ENCODE peak calls at places on chromosomes 1 and 21, in four cellular contexts. A, D, L and G are unnamed samples. For H3K4me1, the result is how much of the 10 kb centered on the place peaks cover.

GRCh38 chr1:209218986-209219385 is 364.5 kb upstream of the CAMK1G start:
- DNase-seq in A (no peak), L (no peak), D (peak), G (no peak)

GRCh38 chr1:109768335-109768650 is 4.6 kb upstream of the EPS8L3 start:
- DNase-seq in A (no peak), D (no peak), L (peak), G (no peak)

GRCh38 chr21:35764586-35764985 is 295.7 kb downstream of the SETD4 start:
- DNase-seq in A (no peak), L (no peak), D (peak), G (no peak)

GRCh38 chr1:9449106-9449627 is 90.1 kb upstream of the SLC25A33 start:
- DNase-seq in A (no peak), L (peak), D (peak), G (peak)

GRCh38 chr1:17721444-17721843 is 33.7 kb upstream of the ACTL8 start:
- DNase-seq in D (no peak), A (no peak), L (no peak), G (no peak)

GRCh38 chr1:109481646-109482045 is 2.1 kb upstream of the ATXN7L2 start:
- DNase-seq in A (no peak), D (no peak), L (no peak), G (no peak)

GRCh38 chr21:38768385-38769071 is 37.2 kb upstream of the ETS2 start:
- DNase-seq in L (no peak), A (no peak), D (peak), G (no peak)

GRCh38 chr1:55150880-55151582 is 64.1 kb downstream of the USP24 start:
- DNase-seq in D (no peak), L (no peak), A (no peak), G (no peak)

GRCh38 chr21:24450119-24450518 is 1157.2 kb downstream of the MRPL39 start:
- DNase-seq in L (no peak), D (no peak), A (no peak), G (no peak)

GRCh38 chr1:9770276-9770675 is 53.5 kb downstream of the CLSTN1 start:
- DNase-seq in D (no peak), L (no peak), A (no peak), G (no peak)

GRCh38 chr1:174040387-174040786 is 18.2 kb upstream of the RC3H1 start:
- DNase-seq in L (no peak), A (no peak), D (peak), G (no peak)

GRCh38 chr1:18950415-18951026 is 6.0 kb downstream of the IFFO2 start:
- DNase-seq in A (no peak), L (peak), D (peak), G (peak)

GRCh38 chr1:175900171-175900570 is 156.8 kb upstream of the TNR start:
- DNase-seq in A (no peak), L (no peak), D (no peak), G (no peak)

GRCh38 chr1:156100205-156100995 is 14.1 kb upstream of the LMNA start:
- DNase-seq in L (no peak), A (no peak), D (peak), G (peak)

GRCh38 chr1:169968174-169968573 is 74.5 kb upstream of the SCYL3 start:
- DNase-seq in D (no peak), L (no peak), A (no peak), G (no peak)

GRCh38 chr1:61742620-61743431 is 546 bp downstream of the PATJ start:
- DNase-seq in D (peak), A (peak), L (peak), G (peak)

GRCh38 chr1:151773698-151774097 is 10.4 kb upstream of the MRPL9 start:
- DNase-seq in D (peak), L (no peak), A (no peak), G (no peak)

GRCh38 chr1:53371851-53372250 is 44.0 kb upstream of the LRP8 start:
- DNase-seq in L (no peak), D (no peak), A (no peak), G (no peak)

GRCh38 chr1:229848762-229849677 is 218.0 kb upstream of the GALNT2 start:
- DNase-seq in A (peak), L (no peak), D (peak), G (no peak)

GRCh38 chr1:90351019-90351418 is 356.1 kb downstream of the ZNF326 start:
- DNase-seq in A (no peak), L (no peak), D (no peak), G (no peak)

GRCh38 chr1:96361961-96362360 is 359.6 kb upstream of the PTBP2 start:
- DNase-seq in D (no peak), L (no peak), A (no peak), G (no peak)

GRCh38 chr1:30383131-30383793 is 340.1 kb downstream of the MATN1 start:
- DNase-seq in L (no peak), D (no peak), A (no peak), G (no peak)

GRCh38 chr1:225418598-225418997 is 9.2 kb downstream of the LBR start:
- DNase-seq in L (no peak), A (no peak), D (no peak), G (no peak)

GRCh38 chr1:94125551-94126514 is 4.9 kb upstream of the ABCA4 start:
- DNase-seq in L (no peak), D (peak), A (no peak), G (no peak)

GRCh38 chr1:3380465-3380864 is 74.0 kb upstream of the ARHGEF16 start:
- DNase-seq in D (no peak), L (no peak), A (no peak), G (peak)

GRCh38 chr1:62117416-62117815 is 77.2 kb upstream of the L1TD1 start:
- DNase-seq in D (no peak), A (no peak), L (no peak), G (no peak)

GRCh38 chr21:41361786-41362604 is at the start of gene MX2:
- DNase-seq in L (peak), D (no peak), A (no peak), G (peak)

GRCh38 chr1:19484338-19484792 is 974 bp downstream of the CAPZB start:
- DNase-seq in L (no peak), A (no peak), D (no peak), G (no peak)

GRCh38 chr1:114341886-114342285 is 169.1 kb downstream of the TRIM33 start:
- DNase-seq in A (no peak), L (no peak), D (no peak), G (no peak)

GRCh38 chr1:187063271-187063670 is 234.5 kb downstream of the PLA2G4A start:
- DNase-seq in L (no peak), D (peak), A (no peak), G (no peak)

GRCh38 chr1:224211262-224211962 is 28.4 kb downstream of the DEGS1 start:
- DNase-seq in L (no peak), A (no peak), D (peak), G (peak)

GRCh38 chr1:30715216-30715615 is 8.2 kb downstream of the MATN1 start:
- DNase-seq in A (no peak), L (no peak), D (no peak), G (no peak)

GRCh38 chr1:70324683-70325082 is 29.8 kb downstream of the ANKRD13C start:
- DNase-seq in D (no peak), L (no peak), A (no peak), G (no peak)
- TF ChIP-seq CTCF in D (peak), L (no peak), A (no peak), G (no peak)

DNA sequence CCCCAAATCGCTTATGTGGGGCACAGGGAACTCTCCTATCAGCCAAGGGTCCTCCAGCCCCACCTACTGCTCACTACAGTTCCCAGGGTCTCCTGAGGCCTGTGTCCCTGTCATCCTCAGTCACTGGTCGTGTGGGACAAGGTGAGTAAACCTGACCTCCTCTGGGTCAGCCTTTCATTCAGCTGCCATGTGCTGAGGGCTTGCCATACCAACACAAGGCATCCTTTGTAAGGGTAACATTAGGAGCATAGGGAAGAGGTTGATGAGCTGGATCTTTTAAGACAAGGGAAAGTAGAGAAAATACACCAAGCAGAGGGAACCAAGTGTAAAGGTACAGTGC is 11.2 kb upstream of the SNAPIN start:
- DNase-seq in D (no peak), A (no peak), L (no peak), G (no peak)
- H3K4me1 ChIP-seq in D (under half), A (under half), L (half or more), G (under half)

GRCh38 chr1:178869114-178869697 is 1.7 kb downstream of the ANGPTL1 start:
- DNase-seq in D (no peak), A (no peak), L (no peak), G (no peak)

GRCh38 chr1:178874966-178875365 is 4.1 kb upstream of the ANGPTL1 start:
- DNase-seq in D (no peak), A (no peak), L (no peak), G (no peak)

GRCh38 chr1:178868700-178869099 is 2.2 kb downstream of the ANGPTL1 start:
- DNase-seq in D (no peak), A (no peak), L (no peak), G (no peak)

GRCh38 chr1:178870944-178871343 is at the start of gene ANGPTL1:
- DNase-seq in A (no peak), L (no peak), D (no peak), G (peak)

GRCh38 chr1:178871551-178872320 is 859 bp upstream of the ANGPTL1 start:
- DNase-seq in L (no peak), D (no peak), A (no peak), G (no peak)
- H3K27ac ChIP-seq in L (peak), D (no peak), A (no peak), G (peak)

GRCh38 chr1:215028954-215029353 is 53.6 kb upstream of the KCNK2 start:
- DNase-seq in D (no peak), A (no peak), L (no peak), G (no peak)
- TF ChIP-seq CTCF in D (no peak), A (no peak), L (no peak), G (no peak)

DNA sequence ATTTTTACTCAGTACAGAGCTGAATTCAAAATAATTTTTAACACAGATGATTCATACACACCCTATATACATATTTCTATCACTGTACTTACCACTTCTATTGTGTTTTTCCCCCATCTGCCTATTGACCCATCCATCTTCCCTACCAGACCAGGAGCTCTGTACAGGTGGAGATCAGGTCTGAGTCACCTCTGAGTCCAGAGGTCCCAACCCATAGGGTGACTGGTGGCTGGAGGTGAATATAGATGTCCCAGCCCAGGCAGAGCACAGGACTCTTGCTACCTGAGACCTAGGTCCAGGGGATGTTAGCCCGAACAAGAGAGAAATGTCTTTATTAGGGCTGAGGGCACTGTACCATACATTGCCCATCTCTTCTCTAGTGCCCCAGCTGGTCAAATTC is 54.8 kb downstream of the DMAP1 start:
- DNase-seq in L (no peak), A (no peak), D (no peak), G (no peak)
- H3K4me1 ChIP-seq in L (under half), A (under half), D (under half), G (under half)

GRCh38 chr21:17526771-17527170 is 13.9 kb downstream of the CXADR start:
- DNase-seq in D (no peak), A (no peak), L (no peak), G (no peak)

GRCh38 chr21:17519208-17519738 is 6.4 kb downstream of the CXADR start:
- DNase-seq in A (no peak), L (no peak), D (no peak), G (no peak)

GRCh38 chr21:17524635-17525034 is 11.8 kb downstream of the CXADR start:
- DNase-seq in A (no peak), D (no peak), L (no peak), G (no peak)

GRCh38 chr21:17519965-17520364 is 7.1 kb downstream of the CXADR start:
- DNase-seq in D (no peak), A (no peak), L (no peak), G (no peak)

DNA sequence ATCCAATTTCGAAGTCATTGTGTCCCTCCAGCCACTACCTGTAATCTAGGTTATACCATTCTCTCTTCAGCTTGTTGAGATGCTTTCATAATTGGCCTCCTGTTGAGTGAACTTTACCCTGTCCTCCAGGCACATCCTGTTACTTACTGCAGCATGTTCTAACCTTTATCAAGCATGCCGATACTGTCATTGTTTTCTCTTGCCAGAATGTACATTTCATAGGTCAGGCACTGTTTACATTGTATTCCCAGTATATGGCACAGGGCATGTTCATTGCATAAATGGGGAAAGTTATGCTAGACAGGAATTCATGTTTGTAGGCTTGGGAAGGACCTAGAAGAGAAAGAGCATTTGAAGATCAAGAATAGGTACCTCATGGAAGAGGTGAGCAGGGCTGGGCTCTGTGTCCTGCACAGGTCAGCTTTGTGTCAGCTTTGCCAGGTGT is 10.2 kb downstream of the CXADR start:
- DNase-seq in A (no peak), L (no peak), D (no peak), G (no peak)
- H3K27ac ChIP-seq in A (no peak), L (no peak), D (no peak), G (no peak)

DNA sequence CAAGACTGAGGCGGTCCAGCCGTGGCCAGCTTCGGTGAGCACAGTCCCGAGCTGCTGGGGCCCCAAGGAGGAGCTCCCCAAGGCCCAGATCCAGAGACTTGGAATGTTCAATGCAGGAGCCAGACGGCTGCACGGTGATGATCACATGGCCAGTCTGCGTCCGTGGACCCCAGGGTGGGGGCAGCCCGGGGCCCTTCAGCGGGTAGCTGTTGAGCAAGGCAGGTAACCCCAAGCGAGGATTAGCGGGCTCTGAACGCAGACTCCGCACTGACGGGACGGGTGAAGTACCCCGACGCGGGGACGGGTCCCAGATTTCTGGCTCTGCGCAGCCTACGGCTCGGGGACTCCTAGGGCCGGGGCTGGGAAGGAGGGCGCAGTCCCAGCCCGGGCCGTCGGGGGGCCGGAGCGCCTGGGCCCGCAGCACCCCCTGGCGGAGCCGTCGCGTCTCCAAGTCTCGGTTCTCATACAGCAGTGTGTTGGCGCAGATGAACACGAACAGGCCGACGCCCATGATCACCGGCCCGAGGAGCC is 2.7 kb downstream of the TMEM200B start:
- DNase-seq in D (no peak), L (peak), A (peak), G (peak)
- TF ChIP-seq CTCF in D (no peak), L (peak), A (peak), G (peak)

GRCh38 chr21:32521736-32522360 is 63.5 kb downstream of the TCP10L start:
- DNase-seq in A (no peak), L (no peak), D (no peak), G (no peak)

GRCh38 chr21:32524010-32524719 is 61.2 kb downstream of the TCP10L start:
- DNase-seq in D (peak), L (peak), A (no peak), G (no peak)

GRCh38 chr21:32519945-32520884 is 65.1 kb downstream of the TCP10L start:
- DNase-seq in L (no peak), A (no peak), D (no peak), G (no peak)

GRCh38 chr21:32523463-32523862 is 61.9 kb downstream of the TCP10L start:
- DNase-seq in L (no peak), D (no peak), A (no peak), G (no peak)

DNA sequence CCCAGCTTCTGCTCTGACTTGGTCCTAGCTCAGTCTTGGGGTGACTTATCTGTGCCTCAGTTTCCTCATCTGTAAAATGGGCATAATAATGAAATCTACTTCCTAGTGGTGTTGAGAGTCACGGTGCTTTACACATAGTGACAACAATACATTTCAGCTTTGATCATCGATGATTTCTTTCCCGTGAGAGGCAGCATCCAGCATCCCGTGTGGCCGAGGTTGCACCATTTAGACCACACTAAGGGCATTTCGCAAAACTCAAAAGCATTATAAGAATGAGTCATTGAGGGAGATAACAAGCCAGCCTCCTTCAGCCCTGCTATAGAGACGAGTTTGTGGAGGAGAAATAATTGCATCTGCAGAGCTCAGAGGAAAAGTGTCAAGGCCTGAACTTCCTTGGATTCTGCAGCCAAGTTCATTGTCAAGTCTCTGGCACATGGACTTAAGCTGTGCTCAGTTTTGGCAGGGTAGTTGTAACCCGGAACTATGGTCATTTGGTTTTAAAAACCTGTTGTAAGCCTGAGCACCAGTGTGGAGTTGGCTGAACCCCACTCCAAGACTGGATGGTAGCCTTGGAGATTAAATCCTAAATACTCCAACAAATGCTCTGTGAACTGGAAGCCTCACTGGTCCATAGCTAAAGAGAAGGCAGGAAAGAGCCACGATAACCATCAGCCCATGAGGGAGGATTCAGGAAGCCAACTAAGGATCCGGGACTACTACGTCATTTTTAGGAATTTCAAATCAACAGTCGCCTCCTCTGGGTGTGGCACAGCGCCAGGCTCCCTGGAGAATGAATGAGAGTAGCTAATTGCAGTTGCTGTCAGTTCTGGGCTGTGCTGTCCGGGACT is 64.2 kb downstream of the TCP10L start:
- DNase-seq in D (peak), A (no peak), L (peak), G (peak)
- H3K4me1 ChIP-seq in D (under half), A (under half), L (half or more), G (under half)

GRCh38 chr1:107806902-107807301 is 158.1 kb downstream of the VAV3 start:
- DNase-seq in L (no peak), A (no peak), D (no peak), G (no peak)

GRCh38 chr1:107804746-107805145 is 160.2 kb downstream of the VAV3 start:
- DNase-seq in D (no peak), L (no peak), A (no peak), G (no peak)

GRCh38 chr1:107807405-107807804 is 157.6 kb downstream of the VAV3 start:
- DNase-seq in D (no peak), A (no peak), L (no peak), G (no peak)

GRCh38 chr1:107810552-107810951 is 154.4 kb downstream of the VAV3 start:
- DNase-seq in A (no peak), D (no peak), L (no peak), G (no peak)
- H3K27ac ChIP-seq in A (no peak), D (no peak), L (no peak), G (no peak)